ENCODE peak calls at places on chromosomes 3 and 15, in four cellular contexts. X is adipocyte, R is uterus, L is GM23338. B is an unnamed sample. For H3K4me1, the result is how much of the 10 kb centered on the place peaks cover.

GRCh38 chr3:38606561-38606960 is 42.9 kb downstream of the SCN5A start:
- DNase-seq in X (no peak), R (no peak), L (no peak), B (no peak)

GRCh38 chr3:37861540-37862051 is at the start of gene CTDSPL:
- DNase-seq in X (peak), R (peak), L (peak), B (no peak)

GRCh38 chr15:25242166-25242879 is 196.5 kb downstream of the UBE3A start:
- DNase-seq in X (no peak), R (peak), L (no peak), B (no peak)

GRCh38 chr3:120170223-120170622 is 76.0 kb upstream of the GSK3B start:
- DNase-seq in X (peak), R (no peak), L (no peak), B (no peak)

GRCh38 chr15:38257676-38258075 is 5.0 kb downstream of the SPRED1 start:
- DNase-seq in X (peak), R (no peak), L (no peak), B (no peak)

GRCh38 chr15:41828747-41829270 is 917 bp downstream of the JMJD7 start:
- DNase-seq in X (peak), R (no peak), L (no peak), B (no peak)

GRCh38 chr3:120350431-120350941 is 1.3 kb upstream of the LRRC58 start:
- DNase-seq in X (peak), R (peak), L (peak), B (no peak)

GRCh38 chr15:63860161-63860954 is 26.6 kb upstream of the HERC1 start:
- DNase-seq in X (no peak), R (no peak), L (no peak), B (no peak)

GRCh38 chr3:104952587-104952986 is 414.1 kb upstream of the ALCAM start:
- DNase-seq in X (peak), R (no peak), L (no peak), B (no peak)

GRCh38 chr3:37945803-37946530 is 44.6 kb upstream of the VILL start:
- DNase-seq in X (peak), R (no peak), L (no peak), B (no peak)

GRCh38 chr15:28885630-28886430 is at the start of gene APBA2:
- DNase-seq in X (peak), R (no peak), L (peak), B (no peak)

DNA sequence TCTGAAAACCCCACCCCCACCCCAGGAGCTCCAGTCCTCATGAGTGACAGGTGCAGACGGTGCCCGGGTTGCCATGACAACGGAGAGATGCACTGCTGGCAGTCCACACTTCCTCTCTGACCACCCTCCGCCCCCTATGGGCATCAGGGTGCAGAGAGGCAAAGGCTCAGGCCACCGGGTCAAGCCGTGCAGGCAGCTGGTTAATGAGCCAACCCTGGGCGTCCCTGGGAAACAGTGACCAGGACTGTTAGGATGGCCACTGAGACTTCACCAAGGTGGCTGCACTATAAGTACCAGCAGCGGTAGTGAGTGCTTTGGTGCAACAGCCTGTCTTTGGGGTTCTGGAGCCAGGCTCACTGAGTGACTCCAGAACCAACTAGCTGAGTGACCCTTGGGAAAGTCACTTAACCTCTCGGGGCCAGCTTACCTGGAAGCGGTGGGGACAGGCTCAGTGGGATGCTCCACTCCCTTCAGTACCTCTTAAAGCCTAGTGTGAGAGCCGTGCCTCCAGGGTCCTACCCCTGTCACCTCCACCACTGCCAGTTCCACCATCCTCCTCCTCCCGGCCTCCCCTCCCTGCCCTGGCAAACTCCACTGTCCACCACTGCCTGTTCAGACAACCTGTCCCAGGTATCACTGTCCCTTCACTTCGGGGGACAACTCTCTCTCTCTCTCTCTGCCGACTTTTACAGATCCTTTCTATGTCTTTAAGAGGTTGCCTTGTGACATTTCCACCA is 121.0 kb upstream of the PRR20G start:
- DNase-seq in X (no peak), R (no peak), L (peak), B (no peak)
- H3K4me1 ChIP-seq in X (under half), R (under half), L (under half), B (under half)

GRCh38 chr3:129616713-129617112 is 10.2 kb upstream of the PLXND1 start:
- DNase-seq in X (peak), R (no peak), L (no peak), B (no peak)
- H3K4me1 ChIP-seq in X (under half), R (under half), L (under half), B (under half)

GRCh38 chr3:141055136-141055535 is 4.0 kb downstream of the SPSB4 start:
- DNase-seq in X (no peak), R (no peak), L (no peak), B (no peak)

GRCh38 chr3:141056716-141057115 is 5.6 kb downstream of the SPSB4 start:
- DNase-seq in X (no peak), R (no peak), L (no peak), B (no peak)

GRCh38 chr3:141057951-141058800 is 7.0 kb downstream of the SPSB4 start:
- DNase-seq in X (no peak), R (no peak), L (no peak), B (no peak)

GRCh38 chr3:141057436-141057835 is 6.3 kb downstream of the SPSB4 start:
- DNase-seq in X (no peak), R (no peak), L (no peak), B (no peak)

GRCh38 chr3:141055536-141056445 is 4.6 kb downstream of the SPSB4 start:
- DNase-seq in X (no peak), R (no peak), L (no peak), B (no peak)
- H3K4me1 ChIP-seq in X (under half), R (under half), L (under half), B (under half)

DNA sequence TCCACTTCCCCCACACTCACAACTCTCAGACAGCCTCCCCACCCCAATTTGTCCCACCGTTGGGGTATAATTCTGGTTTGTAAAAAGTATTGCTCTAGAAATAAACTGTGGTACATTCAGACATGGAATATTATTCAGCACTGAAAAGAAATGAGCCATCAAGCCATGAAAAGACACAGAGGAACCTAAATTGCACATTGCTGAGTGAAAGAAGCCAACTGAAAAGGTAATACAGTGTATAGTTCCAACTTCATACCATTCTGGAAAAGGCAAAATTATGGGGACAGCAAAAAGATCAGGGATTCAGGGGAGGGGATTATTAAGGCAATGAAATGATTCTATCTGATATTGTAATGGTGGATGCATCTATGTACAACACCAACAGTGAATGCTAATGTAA is 10.5 kb downstream of the ANXA2 start:
- DNase-seq in X (no peak), R (no peak), L (no peak), B (no peak)
- H3K4me1 ChIP-seq in X (half or more), R (under half), L (under half), B (half or more)

DNA sequence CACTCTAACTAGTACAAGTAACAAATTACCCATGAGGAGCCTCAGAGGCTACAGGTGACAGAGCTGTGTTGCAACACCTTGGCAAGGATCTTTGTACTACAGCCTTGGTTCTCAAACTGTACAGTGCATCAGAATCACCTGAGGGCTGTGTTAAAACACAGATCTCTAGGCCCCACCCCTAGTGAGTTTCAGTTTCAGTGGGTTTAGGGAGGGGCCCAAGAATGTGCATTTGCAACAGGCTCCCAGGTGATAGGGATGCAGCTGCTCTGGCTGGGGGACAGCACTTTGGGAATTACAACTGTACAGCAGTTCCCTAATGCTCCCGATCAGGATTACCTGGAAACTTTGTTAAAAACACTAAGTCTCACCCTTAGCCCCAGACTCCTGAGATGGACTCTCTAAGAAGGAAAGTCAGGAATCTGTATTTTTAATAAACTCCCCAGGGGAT is 66.1 kb upstream of the NR2F2 start:
- DNase-seq in X (no peak), R (no peak), L (no peak), B (peak)
- H3K4me1 ChIP-seq in X (under half), R (under half), L (under half), B (under half)

GRCh38 chr15:56931674-56932507 is 13.4 kb downstream of the TCF12 start:
- DNase-seq in X (peak), R (no peak), L (no peak), B (no peak)
- H3K4me1 ChIP-seq in X (under half), R (under half), L (under half), B (half or more)

GRCh38 chr3:13346481-13347389 is 73.4 kb downstream of the NUP210 start:
- DNase-seq in X (no peak), R (no peak), L (peak), B (peak)
- H3K4me1 ChIP-seq in X (under half), R (under half), L (under half), B (under half)

DNA sequence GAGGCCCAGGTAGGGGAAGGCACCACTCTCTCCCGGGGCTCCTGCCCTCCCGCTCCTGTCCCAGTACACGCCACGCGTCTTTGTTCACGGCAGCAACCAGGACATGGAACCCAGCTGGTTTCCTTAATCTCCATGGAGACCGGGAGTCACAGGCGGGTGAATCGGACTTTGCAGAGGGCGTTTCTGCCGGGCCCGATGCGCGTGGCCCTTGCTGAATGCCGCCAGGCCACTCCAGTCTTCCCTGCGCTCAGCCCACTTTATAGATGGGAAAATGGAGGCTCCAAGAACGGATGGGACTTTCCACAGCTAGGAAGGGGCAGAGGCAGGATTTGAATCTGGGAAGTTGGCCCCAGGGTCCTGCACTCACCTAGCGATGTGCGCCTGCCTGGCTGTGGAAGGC is 7.4 kb downstream of the PLXND1 start:
- DNase-seq in X (no peak), R (no peak), L (no peak), B (no peak)
- H3K4me1 ChIP-seq in X (half or more), R (under half), L (half or more), B (half or more)

DNA sequence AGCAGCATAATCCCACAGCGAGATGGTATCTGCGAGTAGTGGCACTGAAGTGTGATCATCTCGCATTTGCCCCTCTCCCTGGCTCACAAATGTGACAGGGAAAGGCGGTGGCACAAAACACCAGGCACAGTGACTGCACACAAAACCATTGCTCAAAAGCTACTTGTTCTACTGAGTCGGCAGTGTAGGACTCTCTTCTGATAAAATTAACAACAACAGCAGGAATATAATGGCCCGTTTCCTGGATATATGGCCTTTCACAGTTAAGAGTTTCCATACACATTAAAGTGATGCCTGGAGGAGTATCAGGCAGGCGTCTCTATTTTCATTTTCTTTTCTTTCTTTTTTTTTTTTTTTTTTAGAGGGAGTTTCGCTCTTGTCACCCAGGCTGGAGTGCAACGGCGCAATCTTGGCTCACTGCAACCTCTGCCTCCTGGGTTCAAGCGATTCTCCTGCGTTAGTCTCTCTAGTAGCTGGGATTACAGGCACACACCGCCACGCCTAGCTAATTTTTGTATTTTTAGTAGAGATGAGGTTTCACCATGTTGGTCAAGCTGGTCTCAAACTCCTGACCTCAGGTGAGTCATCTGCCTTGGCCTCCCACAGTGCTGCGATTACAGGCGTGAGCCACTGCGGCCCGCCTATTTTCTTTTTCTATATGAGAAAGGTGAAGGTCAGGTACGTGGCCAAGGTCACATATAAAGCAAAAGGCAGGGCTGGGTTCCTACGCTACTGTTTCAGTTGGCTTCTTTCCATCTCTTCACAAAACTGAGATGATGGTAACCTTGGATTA is 68.8 kb downstream of the MYO1E start:
- DNase-seq in X (no peak), R (no peak), L (no peak), B (no peak)
- H3K4me1 ChIP-seq in X (under half), R (under half), L (under half), B (under half)